ENCODE peak calls at places on chromosome 6, in four cellular contexts. One of them, this sample, is unnamed.
A peak's percentile ranks its signal among the peaks of the same experiment; 100 is the strongest.

GRCh38 chr6:166058064-166058739 is 109.4 kb downstream of the TBXT start:
- DNase-seq in H1: no peak
- DNase-seq in GM12878: no peak
- DNase-seq in K562: no peak
- DNase-seq in this sample: no peak

GRCh38 chr6:12013368-12013617 is 1.2 kb downstream of the HIVEP1 start:
- DNase-seq in K562: no peak
- DNase-seq in H1: no peak
- DNase-seq in GM12878: no peak
- DNase-seq in this sample: no peak

GRCh38 chr6:47414517-47415167 is 62.9 kb upstream of the CD2AP start:
- DNase-seq in H1: no peak
- DNase-seq in K562: no peak
- DNase-seq in GM12878: peak; percentile 47
- DNase-seq in this sample: no peak

GRCh38 chr6:109327502-109327901 is 54.8 kb downstream of the CD164 start:
- DNase-seq in K562: no peak
- DNase-seq in GM12878: no peak
- DNase-seq in H1: no peak
- DNase-seq in this sample: no peak

GRCh38 chr6:19492631-19493030 is 344.5 kb upstream of the ID4 start:
- DNase-seq in H1: no peak
- DNase-seq in GM12878: no peak
- DNase-seq in K562: no peak
- DNase-seq in this sample: no peak

GRCh38 chr6:157047951-157048350 is 270.8 kb downstream of the ARID1B start:
- DNase-seq in K562: no peak
- DNase-seq in H1: no peak
- DNase-seq in GM12878: no peak
- DNase-seq in this sample: no peak

GRCh38 chr6:157675859-157676640 is 147.0 kb upstream of the SNX9 start:
- DNase-seq in K562: no peak
- DNase-seq in GM12878: no peak
- DNase-seq in H1: no peak
- DNase-seq in this sample: no peak

GRCh38 chr6:82015526-82015925 is 232.0 kb downstream of the IBTK start:
- DNase-seq in K562: no peak
- DNase-seq in H1: no peak
- DNase-seq in GM12878: no peak
- DNase-seq in this sample: no peak

DNA sequence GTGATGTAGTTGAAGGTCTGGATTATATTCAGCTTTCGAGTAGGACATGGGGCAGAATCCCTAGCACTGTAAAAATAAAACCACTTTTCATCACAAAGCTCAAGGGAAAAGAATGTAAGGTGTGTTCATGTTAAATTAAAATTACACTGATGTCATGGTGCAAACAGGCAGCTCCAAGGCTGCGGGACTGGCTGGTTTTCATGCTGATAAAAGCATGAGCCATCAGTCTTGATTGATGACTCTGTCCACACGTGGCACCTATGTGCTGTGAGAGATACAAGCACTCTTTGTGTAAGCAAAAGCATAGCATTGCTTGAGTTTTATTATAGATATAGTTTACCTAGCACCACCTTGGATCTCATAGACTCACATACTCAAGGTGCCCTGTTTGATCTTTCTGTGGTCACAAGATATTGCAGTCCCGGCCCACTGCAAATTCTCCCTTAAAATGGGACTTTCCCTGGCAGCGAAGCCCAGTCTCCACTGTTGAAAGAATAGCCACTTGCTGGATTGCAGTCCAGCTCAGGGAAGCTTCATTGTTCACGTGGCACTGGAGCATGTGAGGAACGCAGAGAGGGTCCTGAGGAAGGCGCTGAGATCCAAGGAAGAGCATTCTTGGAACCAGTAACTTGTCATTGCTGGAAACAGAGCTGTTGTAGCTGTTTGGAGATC is 90.6 kb downstream of the TIAM2 start:
- DNase-seq in K562: no peak
- DNase-seq in H1: no peak
- DNase-seq in GM12878: no peak
- DNase-seq in this sample: peak; percentile 36
- TF ChIP-seq SRF in K562: no peak
- TF ChIP-seq SRF in H1: no peak
- TF ChIP-seq SRF in GM12878: no peak
- TF ChIP-seq SRF in this sample: no peak

DNA sequence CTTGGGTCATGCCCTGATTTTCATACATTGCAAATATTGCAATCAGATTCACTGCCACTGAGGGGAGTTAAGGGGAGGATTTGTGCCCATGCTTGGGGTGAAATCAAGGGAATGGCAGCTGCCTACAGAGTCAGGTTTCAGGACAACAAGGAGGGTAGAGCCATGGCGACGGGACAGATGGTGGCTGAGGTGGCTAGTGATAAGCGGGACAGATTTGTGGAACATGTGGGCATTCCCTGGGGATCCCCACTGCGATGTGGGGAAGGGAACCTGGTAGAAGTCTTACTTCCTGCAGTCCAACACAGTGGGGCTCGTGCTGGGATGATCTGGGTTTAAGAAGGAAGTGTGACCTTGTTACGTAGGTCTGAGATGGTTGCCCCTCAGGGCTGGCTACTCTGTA is 292.1 kb upstream of the JARID2 start:
- DNase-seq in H1: no peak
- DNase-seq in GM12878: no peak
- DNase-seq in K562: no peak
- DNase-seq in this sample: no peak
- TF ChIP-seq RAD21 in H1: no peak
- TF ChIP-seq RAD21 in GM12878: no peak
- TF ChIP-seq RAD21 in K562: no peak
- TF ChIP-seq RAD21 in this sample: no peak

DNA sequence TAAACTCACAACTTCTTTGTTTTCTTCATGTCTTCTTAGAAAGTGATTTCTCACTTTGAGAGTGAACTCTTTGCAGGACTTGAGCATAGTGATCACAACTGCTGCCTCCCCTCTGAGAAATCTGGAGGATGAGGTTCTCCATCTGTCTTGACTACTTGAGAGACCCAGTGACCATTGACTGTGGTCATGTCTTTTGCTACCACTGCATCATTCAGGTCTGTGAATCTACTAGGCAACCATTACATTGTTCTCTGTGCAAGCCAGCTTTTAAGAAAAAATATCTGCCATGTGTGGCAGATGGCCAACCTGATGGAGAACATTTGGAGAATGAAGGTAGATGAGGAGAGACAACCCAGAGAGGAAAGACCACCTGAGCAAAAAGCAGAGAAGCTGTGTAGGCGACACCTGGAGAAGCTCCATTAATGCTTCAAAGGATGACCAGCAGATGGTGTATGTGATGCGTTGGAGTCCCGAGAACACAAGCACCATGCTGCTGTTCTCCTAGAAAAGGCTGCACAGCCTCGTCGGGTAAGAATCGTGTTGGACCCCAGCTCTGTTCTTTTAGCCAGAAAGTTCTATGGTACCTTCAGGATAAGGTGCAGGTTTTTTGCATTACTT is 25.1 kb upstream of the TRIM26 start:
- DNase-seq in H1: no peak
- DNase-seq in K562: no peak
- DNase-seq in GM12878: no peak
- DNase-seq in this sample: peak; percentile 27
- TF ChIP-seq SRF in H1: no peak
- TF ChIP-seq SRF in K562: no peak
- TF ChIP-seq SRF in GM12878: no peak
- TF ChIP-seq SRF in this sample: no peak

GRCh38 chr6:25024821-25025220 is 89.1 kb upstream of the RIPOR2 start:
- DNase-seq in K562: no peak
- DNase-seq in GM12878: no peak
- DNase-seq in H1: no peak
- DNase-seq in this sample: no peak
- TF ChIP-seq RAD21 in K562: no peak
- TF ChIP-seq RAD21 in GM12878: no peak
- TF ChIP-seq RAD21 in H1: no peak
- TF ChIP-seq RAD21 in this sample: no peak

DNA sequence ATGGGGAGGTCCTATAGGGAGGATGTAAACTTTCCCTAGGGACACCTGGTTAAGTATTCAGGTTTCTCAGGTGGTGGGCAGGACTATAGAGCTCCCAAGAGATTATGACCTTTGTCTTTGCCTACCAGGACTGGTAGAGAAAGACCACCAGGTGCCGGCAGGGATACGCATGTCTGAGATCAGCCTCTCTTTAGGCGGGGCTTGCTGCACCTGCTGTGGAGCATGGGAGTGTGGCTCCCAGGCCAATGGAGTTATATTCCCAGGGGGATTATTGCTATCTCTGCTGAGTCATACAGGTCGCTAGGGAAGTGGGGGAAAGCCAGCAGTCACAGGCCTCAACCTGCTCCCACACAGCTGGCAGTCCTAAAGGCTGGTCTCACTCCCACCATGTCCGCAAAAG is 280.5 kb upstream of the MMS22L start:
- DNase-seq in H1: no peak
- DNase-seq in K562: no peak
- DNase-seq in GM12878: no peak
- DNase-seq in this sample: no peak
- TF ChIP-seq SRF in H1: no peak
- TF ChIP-seq SRF in K562: no peak
- TF ChIP-seq SRF in GM12878: no peak
- TF ChIP-seq SRF in this sample: no peak

This sample was measured in HCT116.